ENCODE peak calls at places on chromosomes 6 and 20, in six cellular contexts. Z, D, G, S, C and R are unnamed samples.

GRCh38 chr6:92806254-92806653 is 613.1 kb downstream of the EPHA7 start:
- DNase-seq in C (no peak), G (no peak), S (no peak), Z (no peak), D (no peak), R (no peak)

GRCh38 chr6:116933488-116933887 is 56.4 kb downstream of the RFX6 start:
- DNase-seq in D (no peak), C (no peak), Z (no peak), G (no peak), S (no peak), R (no peak)

GRCh38 chr6:69069881-69070280 is 434.8 kb downstream of the ADGRB3 start:
- DNase-seq in D (no peak), G (no peak), Z (no peak), C (no peak), S (no peak), R (no peak)

GRCh38 chr6:93751969-93752368 is 332.6 kb upstream of the EPHA7 start:
- DNase-seq in G (no peak), C (peak), S (peak), Z (no peak), D (no peak), R (no peak)

GRCh38 chr6:157510329-157511188 is 129.6 kb downstream of the ZDHHC14 start:
- DNase-seq in Z (no peak), D (no peak), C (no peak), S (no peak), G (peak), R (peak)

GRCh38 chr6:24972551-24972950 is 36.8 kb upstream of the RIPOR2 start:
- DNase-seq in D (no peak), G (no peak), Z (no peak), C (no peak), S (no peak), R (no peak)

GRCh38 chr6:41430875-41431274 is 95.5 kb downstream of the NCR2 start:
- DNase-seq in Z (peak), G (no peak), S (peak), C (peak), D (no peak), R (no peak)

GRCh38 chr20:41617059-41617921 is 887 bp downstream of the CHD6 start:
- DNase-seq in Z (peak), S (peak), C (peak), D (peak), G (peak), R (peak)

GRCh38 chr6:42372699-42373098 is 79.0 kb downstream of the TRERF1 start:
- DNase-seq in Z (no peak), S (no peak), G (no peak), C (no peak), D (no peak), R (no peak)

GRCh38 chr6:56513631-56514030 is 129.1 kb downstream of the DST start:
- DNase-seq in D (no peak), Z (no peak), C (no peak), S (no peak), G (no peak), R (no peak)

GRCh38 chr6:107070686-107071085 is 42.7 kb downstream of the MTRES1 start:
- DNase-seq in S (no peak), C (no peak), D (no peak), G (no peak), Z (no peak), R (no peak)

GRCh38 chr6:33320315-33321181 is 3.0 kb upstream of the ZBTB22 start:
- DNase-seq in G (no peak), S (peak), Z (peak), C (peak), D (no peak), R (no peak)

GRCh38 chr20:2234788-2235187 is 61.0 kb upstream of the TGM3 start:
- DNase-seq in D (peak), C (no peak), S (no peak), Z (peak), G (no peak), R (no peak)

GRCh38 chr6:118061666-118062065 is 154.6 kb downstream of the SLC35F1 start:
- DNase-seq in S (no peak), G (no peak), Z (no peak), C (no peak), D (no peak), R (no peak)

GRCh38 chr20:47274449-47275108 is 81.9 kb downstream of the ZMYND8 start:
- DNase-seq in C (peak), G (no peak), Z (peak), D (peak), S (peak), R (no peak)

GRCh38 chr6:168514216-168514615 is 73.2 kb downstream of the SMOC2 start:
- DNase-seq in S (peak), Z (no peak), G (no peak), D (no peak), C (no peak), R (no peak)

GRCh38 chr6:93721386-93722048 is 302.2 kb upstream of the EPHA7 start:
- DNase-seq in C (peak), Z (no peak), G (no peak), D (peak), S (peak), R (peak)

GRCh38 chr6:113870917-113871316 is 13.8 kb downstream of the MARCKS start:
- DNase-seq in S (no peak), C (no peak), Z (no peak), G (no peak), D (no peak), R (no peak)

GRCh38 chr20:31691646-31692275 is 30.9 kb downstream of the BCL2L1 start:
- DNase-seq in S (peak), G (no peak), Z (peak), D (peak), C (no peak), R (no peak)

GRCh38 chr6:138593100-138593877 is 94.0 kb upstream of the NHSL1 start:
- DNase-seq in C (peak), G (no peak), S (peak), D (peak), Z (peak), R (no peak)

GRCh38 chr6:117552618-117553017 is 49.7 kb downstream of the GOPC start:
- DNase-seq in D (no peak), S (no peak), G (no peak), Z (no peak), C (no peak), R (no peak)

GRCh38 chr20:15916623-15917022 is 656.6 kb downstream of the KIF16B start:
- DNase-seq in D (no peak), Z (no peak), S (no peak), C (no peak), G (no peak), R (no peak)

GRCh38 chr20:18694071-18694470 is 106.2 kb downstream of the DTD1 start:
- DNase-seq in G (no peak), S (no peak), Z (no peak), C (no peak), D (no peak), R (no peak)

GRCh38 chr6:37456126-37456525 is 23.1 kb downstream of the CMTR1 start:
- DNase-seq in G (no peak), Z (peak), D (no peak), S (peak), C (peak), R (no peak)

GRCh38 chr6:161029195-161029809 is 37.7 kb downstream of the MAP3K4 start:
- DNase-seq in Z (peak), S (peak), C (peak), G (no peak), D (no peak), R (no peak)

GRCh38 chr20:57661201-57662027 is 41.2 kb upstream of the ZBP1 start:
- DNase-seq in Z (no peak), C (no peak), S (no peak), D (no peak), G (no peak), R (no peak)

GRCh38 chr6:54192993-54193392 is 81.8 kb downstream of the MLIP start:
- DNase-seq in D (no peak), G (no peak), Z (no peak), S (no peak), C (no peak), R (no peak)

GRCh38 chr6:81636930-81637568 is 115.4 kb downstream of the TENT5A start:
- DNase-seq in D (no peak), Z (peak), C (no peak), S (peak), G (no peak), R (no peak)

GRCh38 chr6:2254747-2255146 is 9.3 kb upstream of the GMDS start:
- DNase-seq in D (no peak), G (no peak), C (no peak), S (no peak), Z (no peak), R (no peak)

GRCh38 chr6:167713088-167713475 is 113.6 kb upstream of the AFDN start:
- DNase-seq in Z (no peak), S (no peak), C (no peak), G (no peak), D (no peak), R (no peak)

GRCh38 chr20:11978496-11978895 is 60.8 kb downstream of the BTBD3 start:
- DNase-seq in S (no peak), C (no peak), G (no peak), Z (no peak), D (no peak), R (no peak)

GRCh38 chr6:20924911-20925543 is 390.8 kb downstream of the CDKAL1 start:
- DNase-seq in C (no peak), G (no peak), D (no peak), S (peak), Z (peak), R (no peak)

GRCh38 chr6:36232172-36232571 is 35.6 kb downstream of the BRPF3 start:
- DNase-seq in D (no peak), S (no peak), Z (no peak), G (no peak), C (no peak), R (no peak)

GRCh38 chr6:158121335-158121734 is 46.7 kb downstream of the SERAC1 start:
- DNase-seq in S (no peak), D (peak), C (no peak), Z (no peak), G (no peak), R (no peak)

GRCh38 chr6:88538849-88539571 is 372.9 kb upstream of the CNR1 start:
- DNase-seq in C (no peak), Z (no peak), D (no peak), S (no peak), G (no peak), R (no peak)

GRCh38 chr6:147506704-147507114 is 1.8 kb upstream of the SAMD5 start:
- DNase-seq in D (peak), S (peak), Z (peak), C (peak), G (no peak), R (peak)

DNA sequence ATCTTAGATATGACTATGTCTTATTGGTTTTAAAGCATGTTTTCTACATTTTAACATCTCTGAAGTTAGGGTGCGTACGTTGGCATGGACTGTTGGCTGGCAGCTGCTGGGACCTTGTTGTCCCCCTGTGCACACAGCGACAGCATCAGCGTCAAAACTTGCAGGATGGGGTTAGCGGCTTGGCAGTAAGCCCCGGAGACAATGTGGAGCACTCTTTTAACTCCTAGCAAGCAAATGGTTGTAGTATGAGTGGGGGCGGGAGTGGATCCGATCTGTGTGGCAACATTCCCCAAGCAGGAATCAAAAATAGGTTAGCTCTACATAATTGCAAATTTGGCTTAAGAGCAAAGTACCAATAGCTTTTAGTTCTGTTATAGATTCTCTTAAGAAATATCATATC is 70.1 kb downstream of the NRN1 start:
- DNase-seq in C (no peak), Z (peak), G (no peak), D (no peak), S (peak), R (no peak)
- H3K4me3 ChIP-seq in C (no peak), Z (no peak), G (no peak), D (no peak), S (no peak), R (no peak)

GRCh38 chr20:23773127-23773526 is 22.4 kb upstream of the CST1 start:
- DNase-seq in C (no peak), D (no peak), S (no peak), G (no peak), Z (no peak), R (no peak)

GRCh38 chr20:23770384-23770783 is 19.6 kb upstream of the CST1 start:
- DNase-seq in Z (no peak), C (no peak), D (no peak), S (no peak), G (no peak), R (no peak)

GRCh38 chr20:23773579-23773978 is 22.8 kb upstream of the CST1 start:
- DNase-seq in Z (no peak), C (no peak), D (no peak), G (no peak), S (no peak), R (no peak)

GRCh38 chr20:23774081-23774480 is 23.3 kb upstream of the CST1 start:
- DNase-seq in C (no peak), Z (no peak), S (no peak), G (no peak), D (no peak), R (no peak)

DNA sequence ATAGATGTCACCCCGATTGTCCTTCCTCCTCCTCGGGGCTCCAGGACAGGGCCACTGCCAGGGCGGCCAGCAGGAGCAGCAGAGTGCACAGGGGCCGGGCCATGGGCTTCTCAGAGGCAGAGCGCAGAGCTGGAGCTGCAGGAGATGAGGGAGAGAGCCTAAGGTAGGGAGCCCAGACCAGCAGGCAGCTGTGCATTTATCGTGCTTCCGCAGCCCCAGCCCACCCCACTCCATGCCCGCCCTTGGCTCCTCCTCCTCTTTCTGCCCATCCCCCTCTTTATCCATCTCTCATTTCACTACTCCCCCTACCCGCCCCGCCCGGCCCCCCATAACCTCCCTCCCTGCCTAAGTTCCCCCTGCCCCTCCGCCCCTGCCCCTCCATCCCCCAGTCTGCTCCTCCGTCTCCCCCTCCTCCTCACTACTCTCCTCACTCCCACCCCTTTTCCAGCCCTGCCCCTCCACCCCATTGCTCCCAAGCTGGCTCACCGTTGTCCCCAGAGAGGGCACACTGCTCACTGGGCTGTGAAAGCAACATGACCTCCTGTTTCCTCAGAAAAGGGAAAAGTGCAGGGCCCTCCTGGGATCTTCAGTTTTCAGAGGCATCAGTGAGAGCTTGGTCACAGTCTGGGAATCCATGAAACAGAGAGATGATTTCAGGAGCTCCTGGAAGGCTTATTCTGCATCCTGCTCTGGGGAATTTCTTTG is 25.5 kb upstream of the CST1 start:
- DNase-seq in C (no peak), G (no peak), D (no peak), S (peak), Z (no peak), R (no peak)
- H3K4me3 ChIP-seq in C (no peak), G (no peak), D (no peak), S (no peak), Z (no peak), R (no peak)

GRCh38 chr6:50381106-50381415 is 331.3 kb upstream of the DEFB112 start:
- DNase-seq in S (no peak), D (peak), G (no peak), C (no peak), Z (no peak), R (no peak)
- H3K4me3 ChIP-seq in S (no peak), D (peak), G (no peak), C (no peak), Z (no peak), R (no peak)

GRCh38 chr20:62678553-62678952 is 30.1 kb upstream of the NTSR1 start:
- DNase-seq in S (no peak), Z (no peak), C (no peak), G (no peak), D (no peak), R (peak)
- H3K4me3 ChIP-seq in S (no peak), Z (no peak), C (no peak), G (no peak), D (no peak), R (no peak)

GRCh38 chr6:30893666-30894065 is 9.3 kb downstream of the DDR1 start:
- DNase-seq in C (no peak), G (no peak), D (no peak), Z (no peak), S (no peak), R (no peak)
- H3K4me3 ChIP-seq in C (no peak), G (no peak), D (no peak), Z (no peak), S (no peak), R (no peak)